ENCODE peak calls at places on chromosomes 5 and 9, in ten cellular contexts. S is fibroblast of lung, O is GM23338, I is fibroblast of pulmonary artery, L is OCI-LY7, W is astrocyte of the spinal cord, H is GM06990, E is WTC11, K is foreskin fibroblast, G is colonic mucosa. Z is an unnamed sample.

GRCh38 chr5:143198332-143198731 is 205.2 kb downstream of the NR3C1 start:
- DNase-seq in S (no peak), O (no peak), I (no peak), L (no peak), W (no peak), H (no peak), E (no peak), K (peak; percentile 52), G (no peak), Z (no peak)

GRCh38 chr9:87610200-87611155 is 112.8 kb downstream of the DAPK1 start:
- DNase-seq in S (peak; percentile 57), O (no peak), I (peak; percentile 57), L (no peak), W (peak; percentile 25), H (no peak), E (no peak), K (no peak), G (no peak), Z (no peak)

GRCh38 chr5:139377226-139377625 is 5.9 kb downstream of the SLC23A1 start:
- DNase-seq in S (no peak), O (no peak), I (no peak), L (no peak), W (no peak), H (no peak), E (no peak), K (no peak), G (no peak), Z (no peak)

GRCh38 chr9:94894111-94894699 is 167.7 kb downstream of the AOPEP start:
- DNase-seq in S (peak; percentile 52), O (no peak), I (peak; percentile 38), L (no peak), W (no peak), H (no peak), E (no peak), K (no peak), G (no peak), Z (no peak)

GRCh38 chr9:131395027-131395744 is 1.3 kb downstream of the PRRC2B start:
- DNase-seq in S (peak; percentile 38), O (peak; percentile 81), I (no peak), L (peak; percentile 74), W (peak; percentile 36), H (peak; percentile 68), E (peak; percentile 60), K (no peak), G (peak; percentile 68), Z (no peak)

GRCh38 chr9:107210775-107211174 is 72.3 kb upstream of the RAD23B start:
- DNase-seq in S (no peak), O (no peak), I (no peak), L (no peak), W (no peak), H (no peak), E (no peak), K (no peak), G (no peak), Z (no peak)

GRCh38 chr5:58891072-58891970 is 308.4 kb downstream of the RAB3C start:
- DNase-seq in S (peak; percentile 83), O (peak; percentile 85), I (peak; percentile 94), L (peak; percentile 45), W (peak; percentile 94), H (no peak), E (peak; percentile 78), K (peak; percentile 62), G (peak; percentile 69), Z (peak; percentile 75)

GRCh38 chr5:31196309-31196708 is 2.8 kb downstream of the CDH6 start:
- DNase-seq in S (peak; percentile 65), O (peak; percentile 57), I (peak; percentile 26), L (no peak), W (peak; percentile 70), H (no peak), E (no peak), K (no peak), G (no peak), Z (no peak)

GRCh38 chr9:128250839-128251558 is 24.8 kb downstream of the GOLGA2 start:
- DNase-seq in S (no peak), O (peak; percentile 65), I (no peak), L (no peak), W (no peak), H (no peak), E (peak; percentile 54), K (no peak), G (no peak), Z (no peak)

GRCh38 chr9:136014928-136015633 is 53.9 kb upstream of the UBAC1 start:
- DNase-seq in S (no peak), O (no peak), I (no peak), L (no peak), W (no peak), H (no peak), E (no peak), K (no peak), G (no peak), Z (no peak)

GRCh38 chr5:163473613-163474243 is 13.3 kb downstream of the HMMR start:
- DNase-seq in S (peak; percentile 20), O (no peak), I (peak; percentile 55), L (peak; percentile 21), W (peak; percentile 42), H (no peak), E (no peak), K (no peak), G (no peak), Z (no peak)

DNA sequence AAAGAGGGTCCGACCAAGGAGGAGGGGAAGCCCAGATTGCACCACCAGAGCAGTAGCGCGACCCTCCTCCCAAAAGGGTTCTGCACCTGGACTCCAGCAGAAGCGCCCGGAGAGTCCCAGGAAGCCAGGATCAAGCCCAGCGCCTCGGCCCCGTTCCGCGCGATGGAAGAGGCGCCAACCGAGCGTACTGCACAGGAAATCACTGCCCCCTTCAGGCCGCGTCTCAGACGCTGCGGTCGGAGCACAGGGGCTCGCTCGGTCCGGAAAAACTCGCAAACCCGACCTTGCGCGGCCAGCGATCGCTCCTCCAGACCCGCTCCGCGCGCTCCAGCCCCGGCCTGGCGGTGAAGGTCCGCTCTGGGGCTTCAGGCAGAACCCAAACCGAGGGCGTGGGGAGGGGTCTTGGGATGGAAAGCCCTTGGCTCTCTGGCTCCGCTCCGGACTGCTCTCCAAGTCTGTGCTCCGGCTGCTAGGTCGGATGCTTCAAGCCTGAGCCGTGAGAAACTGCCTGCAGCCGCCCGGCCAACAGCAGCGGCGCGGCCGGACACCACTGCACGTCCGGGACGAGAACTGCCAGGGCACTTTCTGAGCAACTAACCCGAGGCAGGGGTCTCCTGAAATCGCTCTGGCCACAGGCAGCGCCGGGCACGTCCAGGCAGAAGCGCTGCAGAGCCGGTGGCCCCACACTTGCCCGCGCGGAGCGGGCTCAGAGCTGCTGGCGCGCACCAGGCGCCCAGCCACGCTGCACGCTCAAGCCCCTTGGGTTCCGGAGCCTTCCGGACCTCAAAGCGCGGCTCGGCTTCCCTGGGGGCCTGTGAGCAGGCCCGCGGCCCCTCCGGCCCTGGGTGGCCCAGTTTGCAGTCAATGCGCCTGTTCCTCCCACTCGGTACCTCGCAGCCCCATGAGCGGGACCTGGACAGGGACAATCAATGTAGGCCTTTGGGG is 1.3 kb downstream of the GABBR2 start:
- DNase-seq in S (peak; percentile 83), O (peak; percentile 94), I (peak; percentile 89), L (no peak), W (peak; percentile 70), H (peak; percentile 43), E (peak; percentile 88), K (peak; percentile 63), G (no peak), Z (peak; percentile 74)
- TF ChIP-seq CTCF in S (peak; percentile 56), O (peak; percentile 64), I (peak; percentile 69), L (peak; percentile 43), W (peak; percentile 73), H (peak; percentile 61), E (peak; percentile 39), K (peak; percentile 61), G (no peak), Z (peak; percentile 80)

GRCh38 chr5:29005386-29005785 is 1967.0 kb upstream of the CDH9 start:
- DNase-seq in S (no peak), O (peak; percentile 36), I (no peak), L (no peak), W (peak; percentile 1), H (no peak), E (no peak), K (no peak), G (no peak), Z (no peak)
- TF ChIP-seq CTCF in S (no peak), O (peak; percentile 54), I (no peak), L (no peak), W (peak; percentile 11), H (no peak), E (no peak), K (no peak), G (no peak), Z (peak; percentile 46)

GRCh38 chr5:2783223-2783622 is 31.7 kb upstream of the IRX2 start:
- DNase-seq in S (no peak), O (peak; percentile 30), I (no peak), L (no peak), W (no peak), H (no peak), E (no peak), K (no peak), G (no peak), Z (no peak)
- TF ChIP-seq CTCF in S (no peak), O (peak; percentile 42), I (no peak), L (peak; percentile 58), W (no peak), H (no peak), E (no peak), K (peak; percentile 10), G (no peak), Z (peak; percentile 14)

DNA sequence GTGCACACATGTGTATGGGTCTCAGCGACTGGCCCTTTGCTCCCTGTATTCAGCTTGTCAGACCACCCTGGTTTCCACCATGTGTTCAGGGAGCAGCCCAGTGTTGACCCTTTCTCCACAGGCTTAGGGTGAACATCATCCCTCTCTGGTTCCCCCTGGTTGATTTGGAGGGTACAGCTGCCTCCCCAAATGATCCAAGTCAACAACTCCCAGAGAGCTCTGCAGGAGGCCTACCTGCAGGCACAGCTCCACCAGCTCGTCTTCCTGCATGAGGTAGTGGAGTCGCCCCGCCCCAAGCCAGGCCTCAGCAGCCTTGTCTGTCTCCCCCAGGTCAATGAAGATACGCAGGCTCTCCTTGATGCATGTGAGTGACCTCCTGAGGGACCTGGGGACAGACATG is 50.5 kb downstream of the SH3TC2 start:
- DNase-seq in S (no peak), O (peak; percentile 45), I (no peak), L (no peak), W (no peak), H (no peak), E (peak; percentile 20), K (no peak), G (no peak), Z (no peak)
- TF ChIP-seq CTCF in S (no peak), O (peak; percentile 34), I (no peak), L (no peak), W (no peak), H (no peak), E (no peak), K (no peak), G (no peak), Z (no peak)

GRCh38 chr5:53201746-53202145 is 92.2 kb upstream of the MOCS2 start:
- DNase-seq in S (no peak), O (peak; percentile 30), I (no peak), L (peak; percentile 7), W (no peak), H (no peak), E (no peak), K (no peak), G (no peak), Z (no peak)
- TF ChIP-seq CTCF in S (peak; percentile 6), O (peak; percentile 62), I (peak; percentile 17), L (peak; percentile 59), W (peak; percentile 21), H (peak; percentile 39), E (peak; percentile 26), K (peak; percentile 2), G (no peak), Z (peak; percentile 27)

GRCh38 chr5:56212127-56212879 is 20.8 kb downstream of the ANKRD55 start:
- DNase-seq in S (no peak), O (no peak), I (no peak), L (no peak), W (no peak), H (no peak), E (no peak), K (no peak), G (no peak), Z (no peak)
- TF ChIP-seq CTCF in S (no peak), O (no peak), I (no peak), L (no peak), W (no peak), H (no peak), E (no peak), K (no peak), G (no peak), Z (no peak)

Z was measured in neural crest cell.